ENCODE peak calls at places on chromosome 13, in ten cellular contexts. One of them, this sample, is unnamed.

GRCh38 chr13:111181977-111182376 is 66.9 kb downstream of the ARHGEF7 start:
- DNase-seq in mesothelial cell of epicardium: no peak
- DNase-seq in NCI-H2171: no peak
- DNase-seq in NCI-H446: no peak
- DNase-seq in effector memory CD8-positive, alpha-beta T cell: no peak
- DNase-seq in IMR-90: no peak
- DNase-seq in coronary artery: no peak
- DNase-seq in cardiac fibroblast: no peak
- DNase-seq in stimulated activated CD4-positive, alpha-beta T cell treated with anti-CD3 and anti-CD28 coated beads, Interleukin-12 subunit alpha, Interleukin-12 subunit beta, amount 100 ng/mL, for 4 hours: no peak
- DNase-seq in CD4-positive, alpha-beta memory T cell: no peak
- DNase-seq in this sample: no peak

GRCh38 chr13:87331178-87331577 is 340.0 kb upstream of the SLITRK5 start:
- DNase-seq in mesothelial cell of epicardium: no peak
- DNase-seq in NCI-H2171: no peak
- DNase-seq in NCI-H446: no peak
- DNase-seq in effector memory CD8-positive, alpha-beta T cell: no peak
- DNase-seq in IMR-90: no peak
- DNase-seq in coronary artery: no peak
- DNase-seq in cardiac fibroblast: no peak
- DNase-seq in stimulated activated CD4-positive, alpha-beta T cell treated with anti-CD3 and anti-CD28 coated beads, Interleukin-12 subunit alpha, Interleukin-12 subunit beta, amount 100 ng/mL, for 4 hours: no peak
- DNase-seq in CD4-positive, alpha-beta memory T cell: no peak
- DNase-seq in this sample: peak

GRCh38 chr13:85408415-85408814 is 390.8 kb downstream of the SLITRK6 start:
- DNase-seq in mesothelial cell of epicardium: no peak
- DNase-seq in NCI-H2171: no peak
- DNase-seq in NCI-H446: no peak
- DNase-seq in effector memory CD8-positive, alpha-beta T cell: no peak
- DNase-seq in IMR-90: no peak
- DNase-seq in coronary artery: no peak
- DNase-seq in cardiac fibroblast: no peak
- DNase-seq in stimulated activated CD4-positive, alpha-beta T cell treated with anti-CD3 and anti-CD28 coated beads, Interleukin-12 subunit alpha, Interleukin-12 subunit beta, amount 100 ng/mL, for 4 hours: no peak
- DNase-seq in CD4-positive, alpha-beta memory T cell: no peak
- DNase-seq in this sample: no peak

GRCh38 chr13:79404985-79405384 is 1.1 kb downstream of the RBM26 start:
- DNase-seq in mesothelial cell of epicardium: no peak
- DNase-seq in NCI-H2171: no peak
- DNase-seq in NCI-H446: no peak
- DNase-seq in effector memory CD8-positive, alpha-beta T cell: no peak
- DNase-seq in IMR-90: no peak
- DNase-seq in coronary artery: no peak
- DNase-seq in cardiac fibroblast: peak
- DNase-seq in stimulated activated CD4-positive, alpha-beta T cell treated with anti-CD3 and anti-CD28 coated beads, Interleukin-12 subunit alpha, Interleukin-12 subunit beta, amount 100 ng/mL, for 4 hours: peak
- DNase-seq in CD4-positive, alpha-beta memory T cell: no peak
- DNase-seq in this sample: no peak

GRCh38 chr13:24228852-24229458 is 68.4 kb downstream of the SPATA13 start:
- DNase-seq in mesothelial cell of epicardium: no peak
- DNase-seq in NCI-H2171: peak
- DNase-seq in NCI-H446: peak
- DNase-seq in effector memory CD8-positive, alpha-beta T cell: peak
- DNase-seq in IMR-90: peak
- DNase-seq in coronary artery: no peak
- DNase-seq in cardiac fibroblast: peak
- DNase-seq in stimulated activated CD4-positive, alpha-beta T cell treated with anti-CD3 and anti-CD28 coated beads, Interleukin-12 subunit alpha, Interleukin-12 subunit beta, amount 100 ng/mL, for 4 hours: no peak
- DNase-seq in CD4-positive, alpha-beta memory T cell: peak
- DNase-seq in this sample: no peak

GRCh38 chr13:103291693-103292572 is 225.7 kb upstream of the SLC10A2 start:
- DNase-seq in mesothelial cell of epicardium: no peak
- DNase-seq in NCI-H2171: peak
- DNase-seq in NCI-H446: no peak
- DNase-seq in effector memory CD8-positive, alpha-beta T cell: no peak
- DNase-seq in IMR-90: no peak
- DNase-seq in coronary artery: no peak
- DNase-seq in cardiac fibroblast: no peak
- DNase-seq in stimulated activated CD4-positive, alpha-beta T cell treated with anti-CD3 and anti-CD28 coated beads, Interleukin-12 subunit alpha, Interleukin-12 subunit beta, amount 100 ng/mL, for 4 hours: no peak
- DNase-seq in CD4-positive, alpha-beta memory T cell: no peak
- DNase-seq in this sample: no peak

GRCh38 chr13:52845766-52846566 is 2.5 kb downstream of the PCDH8 start:
- DNase-seq in mesothelial cell of epicardium: peak
- DNase-seq in NCI-H2171: no peak
- DNase-seq in NCI-H446: peak
- DNase-seq in effector memory CD8-positive, alpha-beta T cell: no peak
- DNase-seq in IMR-90: no peak
- DNase-seq in coronary artery: no peak
- DNase-seq in cardiac fibroblast: no peak
- DNase-seq in stimulated activated CD4-positive, alpha-beta T cell treated with anti-CD3 and anti-CD28 coated beads, Interleukin-12 subunit alpha, Interleukin-12 subunit beta, amount 100 ng/mL, for 4 hours: no peak
- DNase-seq in CD4-positive, alpha-beta memory T cell: no peak
- DNase-seq in this sample: no peak

GRCh38 chr13:26983533-26984315 is 187.9 kb downstream of the USP12 start:
- DNase-seq in mesothelial cell of epicardium: no peak
- DNase-seq in NCI-H2171: no peak
- DNase-seq in NCI-H446: no peak
- DNase-seq in effector memory CD8-positive, alpha-beta T cell: no peak
- DNase-seq in IMR-90: no peak
- DNase-seq in coronary artery: no peak
- DNase-seq in cardiac fibroblast: no peak
- DNase-seq in stimulated activated CD4-positive, alpha-beta T cell treated with anti-CD3 and anti-CD28 coated beads, Interleukin-12 subunit alpha, Interleukin-12 subunit beta, amount 100 ng/mL, for 4 hours: no peak
- DNase-seq in CD4-positive, alpha-beta memory T cell: no peak
- DNase-seq in this sample: no peak

GRCh38 chr13:95862401-95862800 is 185.5 kb downstream of the DNAJC3 start:
- DNase-seq in mesothelial cell of epicardium: no peak
- DNase-seq in NCI-H2171: no peak
- DNase-seq in NCI-H446: no peak
- DNase-seq in effector memory CD8-positive, alpha-beta T cell: no peak
- DNase-seq in IMR-90: peak
- DNase-seq in coronary artery: no peak
- DNase-seq in cardiac fibroblast: peak
- DNase-seq in stimulated activated CD4-positive, alpha-beta T cell treated with anti-CD3 and anti-CD28 coated beads, Interleukin-12 subunit alpha, Interleukin-12 subunit beta, amount 100 ng/mL, for 4 hours: no peak
- DNase-seq in CD4-positive, alpha-beta memory T cell: no peak
- DNase-seq in this sample: no peak

GRCh38 chr13:110912651-110913051 is 2.2 kb downstream of the ANKRD10 start:
- DNase-seq in mesothelial cell of epicardium: no peak
- DNase-seq in NCI-H2171: no peak
- DNase-seq in NCI-H446: no peak
- DNase-seq in effector memory CD8-positive, alpha-beta T cell: no peak
- DNase-seq in IMR-90: peak
- DNase-seq in coronary artery: no peak
- DNase-seq in cardiac fibroblast: peak
- DNase-seq in stimulated activated CD4-positive, alpha-beta T cell treated with anti-CD3 and anti-CD28 coated beads, Interleukin-12 subunit alpha, Interleukin-12 subunit beta, amount 100 ng/mL, for 4 hours: no peak
- DNase-seq in CD4-positive, alpha-beta memory T cell: no peak
- DNase-seq in this sample: no peak

GRCh38 chr13:94061316-94061715 is 418.2 kb downstream of the DCT start:
- DNase-seq in mesothelial cell of epicardium: no peak
- DNase-seq in NCI-H2171: no peak
- DNase-seq in NCI-H446: no peak
- DNase-seq in effector memory CD8-positive, alpha-beta T cell: no peak
- DNase-seq in IMR-90: peak
- DNase-seq in coronary artery: no peak
- DNase-seq in cardiac fibroblast: peak
- DNase-seq in stimulated activated CD4-positive, alpha-beta T cell treated with anti-CD3 and anti-CD28 coated beads, Interleukin-12 subunit alpha, Interleukin-12 subunit beta, amount 100 ng/mL, for 4 hours: no peak
- DNase-seq in CD4-positive, alpha-beta memory T cell: no peak
- DNase-seq in this sample: no peak

GRCh38 chr13:90447735-90448103 is 899.8 kb upstream of the MIR17HG start:
- DNase-seq in mesothelial cell of epicardium: no peak
- DNase-seq in NCI-H2171: no peak
- DNase-seq in NCI-H446: no peak
- DNase-seq in effector memory CD8-positive, alpha-beta T cell: no peak
- DNase-seq in IMR-90: peak
- DNase-seq in coronary artery: no peak
- DNase-seq in cardiac fibroblast: peak
- DNase-seq in stimulated activated CD4-positive, alpha-beta T cell treated with anti-CD3 and anti-CD28 coated beads, Interleukin-12 subunit alpha, Interleukin-12 subunit beta, amount 100 ng/mL, for 4 hours: no peak
- DNase-seq in CD4-positive, alpha-beta memory T cell: no peak
- DNase-seq in this sample: no peak

GRCh38 chr13:105918842-105919741 is 616.4 kb downstream of the EFNB2 start:
- DNase-seq in mesothelial cell of epicardium: no peak
- DNase-seq in NCI-H2171: peak
- DNase-seq in NCI-H446: no peak
- DNase-seq in effector memory CD8-positive, alpha-beta T cell: no peak
- DNase-seq in IMR-90: peak
- DNase-seq in coronary artery: no peak
- DNase-seq in cardiac fibroblast: peak
- DNase-seq in stimulated activated CD4-positive, alpha-beta T cell treated with anti-CD3 and anti-CD28 coated beads, Interleukin-12 subunit alpha, Interleukin-12 subunit beta, amount 100 ng/mL, for 4 hours: no peak
- DNase-seq in CD4-positive, alpha-beta memory T cell: no peak
- DNase-seq in this sample: no peak

GRCh38 chr13:44818016-44818415 is 171.3 kb downstream of the NUFIP1 start:
- DNase-seq in mesothelial cell of epicardium: no peak
- DNase-seq in NCI-H2171: no peak
- DNase-seq in NCI-H446: no peak
- DNase-seq in effector memory CD8-positive, alpha-beta T cell: no peak
- DNase-seq in IMR-90: no peak
- DNase-seq in coronary artery: no peak
- DNase-seq in cardiac fibroblast: no peak
- DNase-seq in stimulated activated CD4-positive, alpha-beta T cell treated with anti-CD3 and anti-CD28 coated beads, Interleukin-12 subunit alpha, Interleukin-12 subunit beta, amount 100 ng/mL, for 4 hours: no peak
- DNase-seq in CD4-positive, alpha-beta memory T cell: no peak
- DNase-seq in this sample: no peak

GRCh38 chr13:110323172-110323851 is 16.2 kb downstream of the COL4A2 start:
- DNase-seq in mesothelial cell of epicardium: no peak
- DNase-seq in NCI-H2171: no peak
- DNase-seq in NCI-H446: no peak
- DNase-seq in effector memory CD8-positive, alpha-beta T cell: no peak
- DNase-seq in IMR-90: peak
- DNase-seq in coronary artery: peak
- DNase-seq in cardiac fibroblast: peak
- DNase-seq in stimulated activated CD4-positive, alpha-beta T cell treated with anti-CD3 and anti-CD28 coated beads, Interleukin-12 subunit alpha, Interleukin-12 subunit beta, amount 100 ng/mL, for 4 hours: no peak
- DNase-seq in CD4-positive, alpha-beta memory T cell: no peak
- DNase-seq in this sample: no peak

This sample was measured in breast epithelium.